ENCODE peak calls at places on chromosomes 1 and 21, in seven cellular contexts. I, K, C, G, E, R and L are unnamed samples.
A peak's percentile ranks its signal among the peaks of the same experiment; 100 is the strongest.

GRCh38 chr1:226722240-226722900 is 16.7 kb downstream of the ITPKB start:
- DNase-seq in E (no peak), R (no peak), K (no peak), C (no peak), G (no peak), I (no peak), L (no peak)

GRCh38 chr21:34229361-34229760 is 134.4 kb upstream of the KCNE2 start:
- DNase-seq in I (no peak), E (peak; percentile 26), K (no peak), C (no peak), R (no peak), G (no peak), L (no peak)

GRCh38 chr1:112701227-112702066 is 5.5 kb downstream of the RHOC start:
- DNase-seq in G (no peak), C (no peak), K (no peak), E (no peak), R (no peak), I (no peak), L (no peak)

GRCh38 chr1:164961714-164962113 is 394.8 kb downstream of the LMX1A start:
- DNase-seq in R (no peak), E (no peak), K (no peak), C (no peak), G (no peak), I (no peak), L (no peak)

GRCh38 chr21:15445327-15445726 is 284.5 kb upstream of the USP25 start:
- DNase-seq in G (peak; percentile 50), E (no peak), I (peak; percentile 3), C (no peak), K (no peak), R (no peak), L (no peak)

GRCh38 chr1:201614262-201615015 is 75.5 kb downstream of the NAV1 start:
- DNase-seq in I (peak; percentile 34), K (no peak), R (no peak), E (peak; percentile 35), C (peak; percentile 77), G (peak; percentile 89), L (no peak)

GRCh38 chr1:14570514-14570913 is 28.0 kb upstream of the KAZN start:
- DNase-seq in I (no peak), R (no peak), G (no peak), E (no peak), K (no peak), C (no peak), L (no peak)

GRCh38 chr1:227343727-227344551 is 25.6 kb upstream of the CDC42BPA start:
- DNase-seq in I (no peak), E (peak; percentile 64), R (no peak), C (no peak), K (peak; percentile 32), G (no peak), L (no peak)

GRCh38 chr1:20071416-20071815 is 1.4 kb downstream of the PLA2G5 start:
- DNase-seq in C (no peak), I (no peak), G (no peak), K (no peak), E (no peak), R (no peak), L (no peak)

GRCh38 chr1:230365723-230366307 is 60.3 kb downstream of the PGBD5 start:
- DNase-seq in I (peak; percentile 16), C (no peak), K (no peak), R (peak; percentile 4), G (no peak), E (no peak), L (no peak)

GRCh38 chr1:28110555-28110954 is 22.1 kb upstream of the EYA3 start:
- DNase-seq in K (no peak), R (no peak), I (no peak), E (peak; percentile 69), C (no peak), G (no peak), L (no peak)

GRCh38 chr1:60942896-60943633 is 139.3 kb upstream of the NFIA start:
- DNase-seq in G (no peak), K (no peak), R (no peak), I (no peak), E (peak; percentile 36), C (no peak), L (no peak)

GRCh38 chr1:93007941-93008577 is 46.8 kb upstream of the DIPK1A start:
- DNase-seq in R (no peak), I (no peak), E (no peak), G (no peak), C (no peak), K (no peak), L (no peak)

GRCh38 chr1:72241397-72241796 is 40.9 kb downstream of the NEGR1 start:
- DNase-seq in R (peak; percentile 54), C (no peak), G (no peak), I (peak; percentile 2), E (no peak), K (no peak), L (no peak)

GRCh38 chr1:107512836-107513235 is 372.0 kb downstream of the NTNG1 start:
- DNase-seq in E (no peak), K (no peak), C (no peak), G (no peak), I (no peak), R (no peak), L (no peak)

DNA sequence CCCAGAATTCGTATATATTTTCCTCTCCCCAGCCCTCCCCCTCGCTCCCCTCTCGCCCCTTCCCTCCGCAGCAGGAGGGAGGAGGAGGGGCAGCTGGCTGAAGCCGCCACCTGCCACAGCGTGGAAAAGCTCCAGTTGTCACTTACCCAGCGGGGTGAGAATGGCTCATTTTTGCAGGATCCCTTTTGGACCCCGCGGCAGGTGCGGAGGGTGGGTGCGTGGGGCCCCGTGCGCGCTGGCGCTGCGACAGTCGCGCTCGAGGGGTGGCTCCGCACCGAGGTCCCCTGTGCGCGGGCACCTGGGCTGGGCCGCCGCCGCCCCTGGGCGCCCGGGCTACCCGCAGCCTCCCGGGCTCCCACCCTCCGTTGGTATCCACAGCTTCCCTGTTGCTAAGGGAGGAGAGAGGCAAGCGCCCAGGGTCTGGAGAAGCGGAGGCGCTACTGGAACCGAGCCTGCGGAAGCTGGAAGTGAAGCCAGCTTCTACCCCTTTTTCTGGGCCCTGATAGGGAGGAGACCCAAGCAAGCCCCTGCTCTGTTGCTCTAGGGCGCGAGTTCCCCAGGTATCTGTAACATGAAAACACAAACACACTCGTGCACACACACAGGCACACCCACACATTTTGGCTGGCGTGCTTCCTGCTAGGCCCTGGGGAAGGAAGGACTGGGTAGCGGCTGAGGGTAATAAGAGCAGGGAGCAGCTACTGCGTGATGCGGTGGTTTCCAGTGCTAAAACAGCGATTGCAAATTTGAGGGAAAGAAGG is at the start of gene ERICH3:
- DNase-seq in E (no peak), R (no peak), C (no peak), K (no peak), I (no peak), G (peak; percentile 39), L (peak; percentile 53)
- TF ChIP-seq MAX in E (no peak), R (no peak), C (no peak), K (no peak), I (no peak), G (no peak), L (no peak)

DNA sequence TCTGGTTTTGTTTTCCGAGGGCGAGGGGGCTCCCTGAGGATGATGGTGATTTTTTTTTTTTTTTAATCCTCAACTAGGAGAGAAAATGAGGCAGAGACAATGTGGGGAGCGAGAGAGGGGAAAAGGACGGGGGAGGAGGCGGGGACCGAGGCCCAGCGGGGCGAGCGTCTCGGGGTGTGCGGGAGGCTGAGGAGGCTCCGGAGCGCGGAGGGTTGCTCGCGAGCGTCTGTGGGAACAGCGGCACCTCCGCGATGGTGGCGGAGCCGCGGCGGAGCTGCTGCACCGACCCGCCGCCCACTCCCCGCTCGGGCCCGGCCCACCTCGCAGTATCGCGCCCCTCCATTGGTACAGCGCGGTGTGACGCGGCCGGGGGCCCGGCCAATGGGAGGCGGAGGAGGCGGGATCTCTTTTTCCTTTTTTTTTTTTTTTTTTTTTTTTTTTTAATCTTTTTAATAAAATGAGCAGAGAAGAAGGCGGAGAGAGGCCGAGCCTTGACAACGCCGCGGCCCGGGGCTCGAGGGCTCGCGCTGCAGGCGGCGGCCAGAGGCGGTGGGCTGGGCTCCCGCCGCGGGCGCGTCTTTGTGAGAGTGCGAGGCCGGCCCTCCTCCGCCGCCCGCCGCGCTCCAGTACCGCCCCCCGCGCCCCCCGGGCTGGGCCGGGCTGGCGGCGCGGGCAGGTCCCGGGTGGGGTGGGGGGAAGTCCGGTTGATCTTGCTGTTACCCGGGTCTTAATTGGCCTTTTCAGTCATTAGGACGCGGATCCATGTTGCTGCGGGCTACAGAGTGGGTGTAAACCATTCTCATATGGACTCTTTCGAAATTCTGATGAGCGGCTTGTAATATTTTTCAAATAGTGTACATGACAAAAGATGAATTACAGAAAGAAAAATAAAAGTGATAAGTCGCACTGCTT is at the start of gene RERE:
- DNase-seq in I (peak; percentile 94), K (peak; percentile 94), R (peak; percentile 84), E (peak; percentile 95), G (peak; percentile 91), C (peak; percentile 100), L (peak; percentile 100)
- TF ChIP-seq MAX in I (no peak), K (no peak), R (peak; percentile 58), E (no peak), G (no peak), C (peak; percentile 41), L (peak; percentile 9)

GRCh38 chr1:57424231-57425027 is 569 bp upstream of the DAB1 start:
- DNase-seq in C (peak; percentile 9), R (peak; percentile 9), G (peak; percentile 79), I (no peak), E (no peak), K (no peak), L (peak; percentile 75)
- TF ChIP-seq MAX in C (no peak), R (peak; percentile 67), G (peak; percentile 96), I (no peak), E (no peak), K (peak; percentile 24), L (peak; percentile 86)

DNA sequence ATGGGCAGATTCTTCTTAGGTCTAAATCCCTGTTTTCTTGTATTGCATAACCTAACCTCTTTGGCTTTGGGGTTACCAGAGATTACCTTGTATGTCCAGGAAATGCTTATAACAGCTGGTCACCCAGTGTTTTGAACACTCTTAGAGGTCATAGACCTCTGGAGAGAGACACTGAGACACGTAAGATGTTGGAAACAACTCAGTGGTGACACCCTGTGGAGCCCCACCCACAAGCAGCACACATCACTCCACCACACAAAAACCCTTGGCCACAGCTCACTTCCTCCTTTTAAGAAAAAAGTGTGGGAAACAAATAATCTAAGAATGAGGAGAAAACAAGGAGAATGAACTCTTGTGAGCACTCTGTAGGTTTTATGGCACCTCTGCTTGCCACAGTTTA is 26.3 kb upstream of the CYP4B1 start:
- DNase-seq in I (peak; percentile 42), G (no peak), R (no peak), K (no peak), C (no peak), E (no peak), L (no peak)
- TF ChIP-seq MAX in I (no peak), G (no peak), R (no peak), K (no peak), C (no peak), E (no peak), L (no peak)